ENCODE peak calls at places on chromosomes 2 and 18, in four cellular contexts. D is dorsolateral prefrontal cortex, C is tibial artery, O is pancreas. I is an unnamed sample.

GRCh38 chr2:224865016-224865415 is 148.9 kb upstream of the CCDC195 start:
- DNase-seq in O (no peak), C (no peak), D (no peak), I (no peak)

GRCh38 chr18:50816767-50817166 is 3.0 kb downstream of the MRO start:
- DNase-seq in O (no peak), C (no peak), D (no peak), I (no peak)

GRCh38 chr2:12774381-12774780 is 57.6 kb downstream of the TRIB2 start:
- DNase-seq in D (no peak), O (no peak), C (no peak), I (no peak)

GRCh38 chr2:9110346-9110884 is 96.2 kb upstream of the ASAP2 start:
- DNase-seq in C (no peak), O (no peak), D (no peak), I (no peak)

GRCh38 chr2:11701831-11702301 is 31.9 kb upstream of the NTSR2 start:
- DNase-seq in O (no peak), D (no peak), C (peak; percentile 68), I (no peak)

GRCh38 chr2:32559136-32559535 is 68.7 kb upstream of the TTC27 start:
- DNase-seq in C (no peak), D (peak; percentile 11), O (no peak), I (no peak)

GRCh38 chr2:105383456-105383855 is 15.4 kb downstream of the FHL2 start:
- DNase-seq in D (no peak), C (no peak), O (no peak), I (no peak)

GRCh38 chr2:101697794-101698418 is 399 bp downstream of the MAP4K4 start:
- DNase-seq in C (no peak), O (no peak), D (peak; percentile 21), I (no peak)

GRCh38 chr2:165905854-165906253 is 47.7 kb downstream of the TTC21B start:
- DNase-seq in C (no peak), D (no peak), O (no peak), I (no peak)

GRCh38 chr2:109339519-109339991 is 210.6 kb downstream of the SH3RF3 start:
- DNase-seq in C (no peak), O (no peak), D (no peak), I (no peak)

GRCh38 chr2:42999391-42999811 is 207.0 kb upstream of the HAAO start:
- DNase-seq in C (no peak), D (no peak), O (no peak), I (no peak)

GRCh38 chr2:71528749-71529148 is 75.4 kb downstream of the DYSF start:
- DNase-seq in D (no peak), O (no peak), C (no peak), I (no peak)

GRCh38 chr2:173355866-173356508 is 1.3 kb downstream of the CDCA7 start:
- DNase-seq in C (no peak), D (no peak), O (no peak), I (no peak)

GRCh38 chr18:58756596-58757240 is 85.5 kb downstream of the MALT1 start:
- DNase-seq in O (no peak), C (no peak), D (no peak), I (no peak)

GRCh38 chr2:98761267-98761781 is 30.4 kb upstream of the MGAT4A start:
- DNase-seq in O (no peak), D (no peak), C (no peak), I (peak; percentile 29)

GRCh38 chr18:28404721-28405120 is 227.8 kb upstream of the CDH2 start:
- DNase-seq in C (no peak), D (no peak), O (no peak), I (no peak)

GRCh38 chr2:20221169-20221938 is 3.6 kb downstream of the SDC1 start:
- DNase-seq in D (no peak), C (no peak), O (no peak), I (no peak)

GRCh38 chr2:39469807-39470206 is 32.7 kb upstream of the MAP4K3 start:
- DNase-seq in D (no peak), C (no peak), O (peak; percentile 12), I (no peak)

GRCh38 chr18:77223653-77224052 is 26.0 kb upstream of the GALR1 start:
- DNase-seq in O (no peak), D (no peak), C (no peak), I (no peak)

GRCh38 chr2:237726401-237726830 is 72.2 kb upstream of the RBM44 start:
- DNase-seq in C (no peak), D (no peak), O (peak; percentile 54), I (no peak)

GRCh38 chr2:207311316-207312005 is 145.7 kb upstream of the KLF7 start:
- DNase-seq in C (peak; percentile 61), D (no peak), O (no peak), I (no peak)

GRCh38 chr18:7358989-7359726 is 128.3 kb downstream of the LRRC30 start:
- DNase-seq in O (no peak), C (no peak), D (no peak), I (no peak)

GRCh38 chr18:25726278-25726677 is 364.1 kb downstream of the SS18 start:
- DNase-seq in C (no peak), D (peak; percentile 88), O (no peak), I (no peak)

GRCh38 chr2:39730685-39731302 is 48.3 kb downstream of the THUMPD2 start:
- DNase-seq in D (no peak), C (no peak), O (no peak), I (no peak)

GRCh38 chr2:108329771-108330170 is 41.1 kb downstream of the SULT1C2 start:
- DNase-seq in D (no peak), C (no peak), O (no peak), I (no peak)